ENCODE peak calls at places on chromosomes 6 and 20, in nine cellular contexts. One of them, this sample, is unnamed.
A peak's percentile ranks its signal among the peaks of the same experiment; 100 is the strongest.

GRCh38 chr6:10416516-10416862 is 1.6 kb upstream of the TFAP2A start:
- DNase-seq in keratinocyte: no peak
- DNase-seq in cardiac fibroblast: no peak
- DNase-seq in heart left ventricle: no peak
- DNase-seq in epithelial cell of prostate: no peak
- DNase-seq in T-helper 17 cell: no peak
- DNase-seq in M059J: no peak
- DNase-seq in RCC 7860: no peak
- DNase-seq in T-helper 1 cell: no peak
- DNase-seq in this sample: no peak

GRCh38 chr6:112710710-112711109 is 363.6 kb downstream of the RFPL4B start:
- DNase-seq in epithelial cell of prostate: peak; percentile 6
- DNase-seq in RCC 7860: no peak
- DNase-seq in keratinocyte: no peak
- DNase-seq in T-helper 17 cell: no peak
- DNase-seq in M059J: no peak
- DNase-seq in heart left ventricle: no peak
- DNase-seq in T-helper 1 cell: no peak
- DNase-seq in cardiac fibroblast: no peak
- DNase-seq in this sample: no peak

GRCh38 chr6:81613606-81614005 is 138.9 kb downstream of the TENT5A start:
- DNase-seq in keratinocyte: no peak
- DNase-seq in T-helper 17 cell: no peak
- DNase-seq in M059J: peak; percentile 91
- DNase-seq in RCC 7860: peak; percentile 38
- DNase-seq in heart left ventricle: no peak
- DNase-seq in epithelial cell of prostate: no peak
- DNase-seq in T-helper 1 cell: no peak
- DNase-seq in cardiac fibroblast: peak; percentile 55
- DNase-seq in this sample: no peak

GRCh38 chr6:30009113-30009512 is 52.0 kb upstream of the POLR1H start:
- DNase-seq in cardiac fibroblast: no peak
- DNase-seq in T-helper 17 cell: no peak
- DNase-seq in keratinocyte: no peak
- DNase-seq in M059J: no peak
- DNase-seq in heart left ventricle: no peak
- DNase-seq in T-helper 1 cell: no peak
- DNase-seq in RCC 7860: no peak
- DNase-seq in epithelial cell of prostate: no peak
- DNase-seq in this sample: no peak

GRCh38 chr20:25277941-25278521 is 30.1 kb downstream of the PYGB start:
- DNase-seq in keratinocyte: no peak
- DNase-seq in epithelial cell of prostate: no peak
- DNase-seq in M059J: no peak
- DNase-seq in RCC 7860: no peak
- DNase-seq in cardiac fibroblast: no peak
- DNase-seq in T-helper 17 cell: no peak
- DNase-seq in heart left ventricle: peak; percentile 36
- DNase-seq in T-helper 1 cell: no peak
- DNase-seq in this sample: no peak

GRCh38 chr20:50834599-50835005 is 39.7 kb downstream of the BCAS4 start:
- DNase-seq in RCC 7860: no peak
- DNase-seq in epithelial cell of prostate: no peak
- DNase-seq in keratinocyte: no peak
- DNase-seq in cardiac fibroblast: peak; percentile 31
- DNase-seq in T-helper 17 cell: no peak
- DNase-seq in heart left ventricle: no peak
- DNase-seq in T-helper 1 cell: no peak
- DNase-seq in M059J: peak; percentile 48
- DNase-seq in this sample: no peak

GRCh38 chr6:68256391-68256790 is 378.7 kb upstream of the ADGRB3 start:
- DNase-seq in RCC 7860: no peak
- DNase-seq in keratinocyte: no peak
- DNase-seq in heart left ventricle: no peak
- DNase-seq in T-helper 1 cell: no peak
- DNase-seq in cardiac fibroblast: no peak
- DNase-seq in epithelial cell of prostate: no peak
- DNase-seq in T-helper 17 cell: no peak
- DNase-seq in M059J: no peak
- DNase-seq in this sample: no peak

GRCh38 chr20:19493794-19494495 is 264.1 kb upstream of the RIN2 start:
- DNase-seq in heart left ventricle: no peak
- DNase-seq in M059J: no peak
- DNase-seq in T-helper 17 cell: no peak
- DNase-seq in epithelial cell of prostate: no peak
- DNase-seq in RCC 7860: no peak
- DNase-seq in cardiac fibroblast: no peak
- DNase-seq in T-helper 1 cell: no peak
- DNase-seq in keratinocyte: no peak
- DNase-seq in this sample: no peak

GRCh38 chr6:170165501-170166117 is 125.3 kb downstream of the DLL1 start:
- DNase-seq in T-helper 1 cell: peak; percentile 6
- DNase-seq in epithelial cell of prostate: no peak
- DNase-seq in RCC 7860: no peak
- DNase-seq in cardiac fibroblast: no peak
- DNase-seq in M059J: no peak
- DNase-seq in heart left ventricle: peak; percentile 58
- DNase-seq in T-helper 17 cell: no peak
- DNase-seq in keratinocyte: no peak
- DNase-seq in this sample: no peak

GRCh38 chr20:59598625-59599310 is 5.6 kb upstream of the PHACTR3 start:
- DNase-seq in epithelial cell of prostate: no peak
- DNase-seq in heart left ventricle: no peak
- DNase-seq in cardiac fibroblast: peak; percentile 7
- DNase-seq in keratinocyte: no peak
- DNase-seq in T-helper 1 cell: no peak
- DNase-seq in T-helper 17 cell: no peak
- DNase-seq in M059J: peak; percentile 40
- DNase-seq in RCC 7860: peak; percentile 37
- DNase-seq in this sample: no peak

GRCh38 chr6:11645016-11645415 is 107.5 kb downstream of the TMEM170B start:
- DNase-seq in epithelial cell of prostate: no peak
- DNase-seq in cardiac fibroblast: peak; percentile 41
- DNase-seq in T-helper 17 cell: no peak
- DNase-seq in keratinocyte: no peak
- DNase-seq in heart left ventricle: no peak
- DNase-seq in T-helper 1 cell: no peak
- DNase-seq in M059J: peak; percentile 36
- DNase-seq in RCC 7860: no peak
- DNase-seq in this sample: no peak

GRCh38 chr20:41572010-41572572 is 46.1 kb downstream of the CHD6 start:
- DNase-seq in cardiac fibroblast: no peak
- DNase-seq in keratinocyte: no peak
- DNase-seq in T-helper 1 cell: no peak
- DNase-seq in T-helper 17 cell: no peak
- DNase-seq in heart left ventricle: no peak
- DNase-seq in M059J: peak; percentile 20
- DNase-seq in RCC 7860: no peak
- DNase-seq in epithelial cell of prostate: no peak
- DNase-seq in this sample: no peak

GRCh38 chr6:35082046-35082732 is 59.0 kb downstream of the TCP11 start:
- DNase-seq in T-helper 1 cell: no peak
- DNase-seq in RCC 7860: no peak
- DNase-seq in keratinocyte: no peak
- DNase-seq in epithelial cell of prostate: no peak
- DNase-seq in M059J: no peak
- DNase-seq in T-helper 17 cell: no peak
- DNase-seq in cardiac fibroblast: no peak
- DNase-seq in heart left ventricle: peak; percentile 5
- DNase-seq in this sample: no peak

GRCh38 chr6:31576897-31577341 is 1.6 kb downstream of the TNF start:
- DNase-seq in epithelial cell of prostate: no peak
- DNase-seq in cardiac fibroblast: no peak
- DNase-seq in heart left ventricle: no peak
- DNase-seq in T-helper 17 cell: no peak
- DNase-seq in M059J: no peak
- DNase-seq in RCC 7860: no peak
- DNase-seq in keratinocyte: no peak
- DNase-seq in T-helper 1 cell: no peak
- DNase-seq in this sample: peak; percentile 48

GRCh38 chr20:9287826-9288225 is 218.9 kb downstream of the PLCB4 start:
- DNase-seq in keratinocyte: no peak
- DNase-seq in epithelial cell of prostate: no peak
- DNase-seq in RCC 7860: no peak
- DNase-seq in M059J: no peak
- DNase-seq in T-helper 17 cell: no peak
- DNase-seq in cardiac fibroblast: no peak
- DNase-seq in heart left ventricle: no peak
- DNase-seq in T-helper 1 cell: no peak
- DNase-seq in this sample: no peak

GRCh38 chr6:137222376-137222775 is 3.2 kb upstream of the IFNGR1 start:
- DNase-seq in RCC 7860: no peak
- DNase-seq in heart left ventricle: no peak
- DNase-seq in cardiac fibroblast: peak; percentile 63
- DNase-seq in T-helper 17 cell: no peak
- DNase-seq in T-helper 1 cell: no peak
- DNase-seq in keratinocyte: no peak
- DNase-seq in epithelial cell of prostate: no peak
- DNase-seq in M059J: no peak
- DNase-seq in this sample: no peak

GRCh38 chr6:43076093-43076927 is at the start of gene PTK7:
- DNase-seq in T-helper 17 cell: no peak
- DNase-seq in epithelial cell of prostate: no peak
- DNase-seq in cardiac fibroblast: peak; percentile 75
- DNase-seq in keratinocyte: no peak
- DNase-seq in M059J: peak; percentile 64
- DNase-seq in heart left ventricle: no peak
- DNase-seq in RCC 7860: no peak
- DNase-seq in T-helper 1 cell: no peak
- DNase-seq in this sample: no peak

GRCh38 chr20:56440346-56441007 is 27.9 kb upstream of the RTF2 start:
- DNase-seq in heart left ventricle: no peak
- DNase-seq in M059J: peak; percentile 95
- DNase-seq in keratinocyte: no peak
- DNase-seq in T-helper 17 cell: peak; percentile 25
- DNase-seq in epithelial cell of prostate: no peak
- DNase-seq in T-helper 1 cell: peak; percentile 35
- DNase-seq in cardiac fibroblast: no peak
- DNase-seq in RCC 7860: no peak
- DNase-seq in this sample: peak; percentile 65

GRCh38 chr6:11378639-11379038 is 146.2 kb upstream of the NEDD9 start:
- DNase-seq in T-helper 1 cell: no peak
- DNase-seq in RCC 7860: no peak
- DNase-seq in epithelial cell of prostate: no peak
- DNase-seq in M059J: no peak
- DNase-seq in T-helper 17 cell: no peak
- DNase-seq in heart left ventricle: no peak
- DNase-seq in keratinocyte: no peak
- DNase-seq in cardiac fibroblast: no peak
- DNase-seq in this sample: no peak

GRCh38 chr6:26383624-26384417 is 913 bp downstream of the BTN2A2 start:
- DNase-seq in keratinocyte: no peak
- DNase-seq in T-helper 17 cell: no peak
- DNase-seq in cardiac fibroblast: peak; percentile 43
- DNase-seq in M059J: peak; percentile 86
- DNase-seq in RCC 7860: peak; percentile 23
- DNase-seq in T-helper 1 cell: no peak
- DNase-seq in heart left ventricle: no peak
- DNase-seq in epithelial cell of prostate: no peak
- DNase-seq in this sample: no peak

GRCh38 chr6:89599727-89600126 is 38.8 kb downstream of the LYRM2 start:
- DNase-seq in cardiac fibroblast: no peak
- DNase-seq in T-helper 1 cell: no peak
- DNase-seq in RCC 7860: no peak
- DNase-seq in epithelial cell of prostate: no peak
- DNase-seq in M059J: no peak
- DNase-seq in heart left ventricle: no peak
- DNase-seq in T-helper 17 cell: no peak
- DNase-seq in keratinocyte: no peak
- DNase-seq in this sample: no peak

GRCh38 chr6:111462770-111463391 is 20.1 kb downstream of the REV3L start:
- DNase-seq in T-helper 17 cell: no peak
- DNase-seq in M059J: peak; percentile 57
- DNase-seq in epithelial cell of prostate: no peak
- DNase-seq in RCC 7860: no peak
- DNase-seq in heart left ventricle: no peak
- DNase-seq in T-helper 1 cell: no peak
- DNase-seq in keratinocyte: no peak
- DNase-seq in cardiac fibroblast: peak; percentile 75
- DNase-seq in this sample: no peak

GRCh38 chr6:147438758-147439528 is 69.5 kb upstream of the SAMD5 start:
- DNase-seq in cardiac fibroblast: no peak
- DNase-seq in T-helper 17 cell: no peak
- DNase-seq in heart left ventricle: no peak
- DNase-seq in RCC 7860: no peak
- DNase-seq in M059J: no peak
- DNase-seq in keratinocyte: no peak
- DNase-seq in epithelial cell of prostate: no peak
- DNase-seq in T-helper 1 cell: no peak
- DNase-seq in this sample: no peak

GRCh38 chr6:136037885-136038460 is 186.5 kb downstream of the PDE7B start:
- DNase-seq in epithelial cell of prostate: no peak
- DNase-seq in M059J: no peak
- DNase-seq in cardiac fibroblast: peak; percentile 79
- DNase-seq in RCC 7860: no peak
- DNase-seq in heart left ventricle: peak; percentile 48
- DNase-seq in T-helper 17 cell: no peak
- DNase-seq in T-helper 1 cell: no peak
- DNase-seq in keratinocyte: no peak
- DNase-seq in this sample: no peak

GRCh38 chr6:166955121-166955864 is 1.1 kb downstream of the RNASET2 start:
- DNase-seq in T-helper 17 cell: no peak
- DNase-seq in RCC 7860: no peak
- DNase-seq in heart left ventricle: peak; percentile 56
- DNase-seq in cardiac fibroblast: no peak
- DNase-seq in M059J: no peak
- DNase-seq in keratinocyte: no peak
- DNase-seq in epithelial cell of prostate: no peak
- DNase-seq in T-helper 1 cell: no peak
- DNase-seq in this sample: no peak

GRCh38 chr6:45378324-45378926 is 691 bp upstream of the SUPT3H start:
- DNase-seq in M059J: no peak
- DNase-seq in keratinocyte: no peak
- DNase-seq in T-helper 1 cell: no peak
- DNase-seq in epithelial cell of prostate: no peak
- DNase-seq in T-helper 17 cell: no peak
- DNase-seq in heart left ventricle: no peak
- DNase-seq in cardiac fibroblast: no peak
- DNase-seq in RCC 7860: no peak
- DNase-seq in this sample: no peak

GRCh38 chr6:47168176-47168575 is 126.0 kb upstream of the ADGRF1 start:
- DNase-seq in cardiac fibroblast: peak; percentile 96
- DNase-seq in heart left ventricle: peak; percentile 51
- DNase-seq in T-helper 1 cell: no peak
- DNase-seq in T-helper 17 cell: no peak
- DNase-seq in epithelial cell of prostate: peak; percentile 100
- DNase-seq in keratinocyte: peak; percentile 96
- DNase-seq in M059J: peak; percentile 100
- DNase-seq in RCC 7860: peak; percentile 93
- DNase-seq in this sample: no peak

GRCh38 chr6:50815436-50816114 is 3.1 kb upstream of the TFAP2B start:
- DNase-seq in T-helper 17 cell: no peak
- DNase-seq in cardiac fibroblast: peak; percentile 23
- DNase-seq in RCC 7860: peak; percentile 7
- DNase-seq in M059J: peak; percentile 28
- DNase-seq in epithelial cell of prostate: no peak
- DNase-seq in heart left ventricle: no peak
- DNase-seq in T-helper 1 cell: no peak
- DNase-seq in keratinocyte: no peak
- DNase-seq in this sample: no peak

GRCh38 chr6:149897855-149898744 is at the start of gene RAET1E:
- DNase-seq in T-helper 17 cell: no peak
- DNase-seq in cardiac fibroblast: no peak
- DNase-seq in T-helper 1 cell: no peak
- DNase-seq in keratinocyte: no peak
- DNase-seq in heart left ventricle: no peak
- DNase-seq in epithelial cell of prostate: no peak
- DNase-seq in RCC 7860: no peak
- DNase-seq in M059J: peak; percentile 33
- DNase-seq in this sample: no peak

GRCh38 chr6:79250559-79250958 is 16.1 kb upstream of the HMGN3 start:
- DNase-seq in cardiac fibroblast: no peak
- DNase-seq in keratinocyte: no peak
- DNase-seq in epithelial cell of prostate: no peak
- DNase-seq in RCC 7860: no peak
- DNase-seq in T-helper 17 cell: no peak
- DNase-seq in heart left ventricle: no peak
- DNase-seq in M059J: no peak
- DNase-seq in T-helper 1 cell: no peak
- DNase-seq in this sample: no peak

GRCh38 chr6:303948-304558 is 11.8 kb downstream of the DUSP22 start:
- DNase-seq in M059J: no peak
- DNase-seq in cardiac fibroblast: no peak
- DNase-seq in T-helper 17 cell: no peak
- DNase-seq in epithelial cell of prostate: no peak
- DNase-seq in T-helper 1 cell: no peak
- DNase-seq in heart left ventricle: no peak
- DNase-seq in keratinocyte: no peak
- DNase-seq in RCC 7860: no peak
- DNase-seq in this sample: no peak